ENCODE peak calls at places on chromosome 11, in eight cellular contexts. O, C, U, D, W, Q, N and Z are unnamed samples. For H3K4me1 and H3K36me3, the result is how much of the 10 kb centered on the place peaks cover.

GRCh38 chr11:126318642-126319373 is 14.9 kb downstream of the DCPS start:
- DNase-seq in O (peak), Q (peak), C (peak), U (no peak), D (no peak), N (no peak), W (peak), Z (peak)

GRCh38 chr11:60788401-60789110 is 3.4 kb downstream of the MS4A10 start:
- DNase-seq in O (no peak), D (no peak), W (no peak), Q (no peak), N (no peak), U (no peak), C (no peak), Z (no peak)

GRCh38 chr11:117468888-117469287 is 141.2 kb downstream of the CEP164 start:
- DNase-seq in C (no peak), W (no peak), N (no peak), Q (no peak), U (no peak), D (no peak), O (no peak), Z (no peak)

GRCh38 chr11:2779499-2779980 is 79.7 kb upstream of the KCNQ1OT1 start:
- DNase-seq in O (peak), D (no peak), W (no peak), N (no peak), Q (no peak), C (no peak), U (no peak), Z (no peak)

GRCh38 chr11:104061851-104062521 is 25.5 kb downstream of the DDI1 start:
- DNase-seq in U (no peak), Q (no peak), C (peak), N (peak), W (peak), D (no peak), O (no peak), Z (peak)

GRCh38 chr11:78385205-78385604 is 32.4 kb downstream of the GAB2 start:
- DNase-seq in D (no peak), Q (no peak), N (no peak), W (no peak), C (no peak), U (no peak), O (no peak), Z (no peak)

GRCh38 chr11:69598147-69598546 is 42.8 kb upstream of the CCND1 start:
- DNase-seq in Q (no peak), W (no peak), U (no peak), D (no peak), C (no peak), O (peak), N (no peak), Z (no peak)

GRCh38 chr11:12377824-12378593 is 638 bp downstream of the PARVA start:
- DNase-seq in U (peak), W (peak), N (peak), C (peak), D (peak), Q (peak), O (peak), Z (peak)

GRCh38 chr11:58905141-58905715 is 34.1 kb upstream of the GLYATL1 start:
- DNase-seq in N (no peak), Q (peak), U (peak), D (peak), C (peak), O (peak), W (peak), Z (peak)

GRCh38 chr11:57646221-57646620 is 3.5 kb downstream of the YPEL4 start:
- DNase-seq in Q (no peak), W (no peak), O (no peak), N (no peak), D (no peak), C (no peak), U (no peak), Z (no peak)

GRCh38 chr11:57641426-57641825 is 8.3 kb downstream of the YPEL4 start:
- DNase-seq in Q (peak), U (no peak), C (peak), O (peak), W (peak), N (peak), D (peak), Z (peak)

GRCh38 chr11:57645716-57646085 is 4.0 kb downstream of the YPEL4 start:
- DNase-seq in O (no peak), Q (no peak), D (no peak), U (no peak), C (no peak), W (no peak), N (no peak), Z (no peak)

GRCh38 chr11:57644748-57645715 is 4.7 kb downstream of the YPEL4 start:
- DNase-seq in O (peak), C (peak), W (peak), U (peak), N (peak), D (peak), Q (peak), Z (peak)

GRCh38 chr11:57643802-57644201 is 5.9 kb downstream of the YPEL4 start:
- DNase-seq in O (no peak), Q (no peak), D (no peak), N (peak), W (no peak), U (no peak), C (peak), Z (no peak)
- H3K4me1 ChIP-seq in O (under half), Q (under half), D (half or more), N (under half), W (under half), U (half or more), C (under half), Z (half or more)

DNA sequence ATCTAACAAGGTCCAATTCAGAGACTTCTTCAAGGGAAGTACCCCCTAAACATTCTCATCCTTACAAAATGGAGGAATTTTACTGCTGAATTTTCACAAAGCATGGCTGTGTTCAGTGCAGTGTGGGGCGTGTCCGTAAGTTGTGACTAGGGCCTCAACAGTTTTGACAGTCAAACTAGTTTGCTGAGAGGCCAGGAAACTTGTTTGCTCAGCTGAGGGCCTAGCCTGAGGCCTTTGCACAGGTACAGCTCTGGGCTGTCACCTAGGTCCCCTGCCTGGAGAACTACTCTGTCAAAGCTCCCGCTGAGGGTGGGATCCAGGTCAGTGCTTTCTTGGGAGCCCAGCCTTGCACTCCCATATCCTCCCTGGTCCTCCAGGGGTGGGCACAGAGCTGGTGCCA is 27.9 kb downstream of the TCP11L1 start:
- DNase-seq in W (no peak), D (no peak), Q (no peak), U (no peak), O (no peak), N (peak), C (no peak), Z (no peak)
- H3K36me3 ChIP-seq in W (under half), D (under half), Q (under half), U (under half), O (under half), N (under half), C (under half), Z (under half)

GRCh38 chr11:95519912-95520311 is 269.7 kb downstream of the FAM76B start:
- DNase-seq in O (no peak), N (no peak), C (no peak), D (no peak), W (no peak), Q (no peak), U (no peak), Z (no peak)

GRCh38 chr11:95522871-95523270 is 266.7 kb downstream of the FAM76B start:
- DNase-seq in W (peak), N (no peak), Q (peak), O (no peak), U (no peak), D (no peak), C (peak), Z (no peak)

GRCh38 chr11:95520361-95520760 is 269.2 kb downstream of the FAM76B start:
- DNase-seq in D (no peak), N (no peak), C (no peak), U (no peak), Q (no peak), W (no peak), O (no peak), Z (no peak)

GRCh38 chr11:95521862-95522261 is 267.7 kb downstream of the FAM76B start:
- DNase-seq in N (no peak), O (no peak), C (no peak), U (no peak), W (no peak), Q (no peak), D (no peak), Z (no peak)

GRCh38 chr11:95520765-95521542 is 268.6 kb downstream of the FAM76B start:
- DNase-seq in O (no peak), U (no peak), D (no peak), C (no peak), Q (peak), N (no peak), W (peak), Z (peak)
- H3K9ac ChIP-seq in O (no peak), U (no peak), D (no peak), C (no peak), Q (no peak), N (no peak), W (no peak), Z (no peak)

GRCh38 chr11:706957-707816 is 1.2 kb downstream of the EPS8L2 start:
- DNase-seq in W (peak), Q (peak), D (peak), O (peak), N (peak), U (no peak), C (no peak), Z (peak)
- H3K4me1 ChIP-seq in W (under half), Q (under half), D (under half), O (under half), N (under half), U (under half), C (under half), Z (under half)

DNA sequence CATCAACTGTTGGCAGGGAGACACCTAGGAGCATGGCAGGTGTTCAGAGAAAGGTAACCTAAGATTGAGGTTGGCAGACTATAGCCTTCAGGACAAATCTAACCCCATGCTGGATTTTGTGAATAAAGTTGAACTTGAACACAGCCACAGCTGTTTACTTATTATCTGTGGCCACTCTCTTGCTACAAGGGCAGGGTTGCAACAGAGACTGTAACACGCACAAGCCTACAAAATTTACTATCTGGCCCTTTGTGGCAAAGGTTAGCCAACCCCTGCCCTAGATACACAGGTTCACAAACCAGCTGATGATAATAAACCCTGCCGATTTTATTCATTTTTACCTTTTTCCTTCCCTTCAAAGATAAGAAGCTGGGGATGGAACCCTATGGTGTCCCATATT is 2.5 kb downstream of the THYN1 start:
- DNase-seq in Q (no peak), C (no peak), N (no peak), O (no peak), W (no peak), D (no peak), U (no peak), Z (no peak)
- H3K36me3 ChIP-seq in Q (under half), C (under half), N (under half), O (under half), W (under half), D (under half), U (under half), Z (under half)

GRCh38 chr11:62542111-62542745 is 4.4 kb downstream of the AHNAK start:
- DNase-seq in O (no peak), W (no peak), D (no peak), N (no peak), Q (no peak), C (peak), U (no peak), Z (no peak)
- H3K9ac ChIP-seq in O (peak), W (peak), D (no peak), N (peak), Q (peak), C (peak), U (peak), Z (peak)

GRCh38 chr11:33448461-33449130 is 191.4 kb downstream of the HIPK3 start:
- DNase-seq in U (no peak), W (peak), N (no peak), O (no peak), C (peak), Q (peak), D (no peak), Z (no peak)
- H3K4me1 ChIP-seq in U (under half), W (half or more), N (under half), O (under half), C (under half), Q (under half), D (under half), Z (under half)

GRCh38 chr11:61836193-61836592 is 8.1 kb downstream of the FADS2 start:
- DNase-seq in W (no peak), C (no peak), O (no peak), D (no peak), U (no peak), N (no peak), Q (no peak), Z (no peak)
- H3K36me3 ChIP-seq in W (under half), C (under half), O (under half), D (under half), U (half or more), N (half or more), Q (under half), Z (half or more)